ENCODE peak calls at places on chromosomes 3 and 15, in ten cellular contexts. W is GM12878; F is BJ; U is activated B cell treated with CpG ODN at 0.5 μM for 24 hours; S is amygdala; R is stimulated activated CD8-positive, alpha-beta memory T cell treated with anti-CD3 and anti-CD28 coated beads, Interleukin-12 subunit alpha, Interleukin-12 subunit beta, amount 100 ng/mL, for 1 hour; T is H7; E is astrocyte; V is NCI-H2081; I is NAMALWA. G is an unnamed sample.

GRCh38 chr3:177833392-177833791 is 636.1 kb upstream of the TBL1XR1 start:
- DNase-seq in W (no peak), F (no peak), U (no peak), S (no peak), R (no peak), T (no peak), E (no peak), V (peak; percentile 90), I (peak; percentile 11), G (no peak)

GRCh38 chr3:181326637-181327223 is 337.2 kb upstream of the DNAJC19 start:
- DNase-seq in W (no peak), F (no peak), U (no peak), S (no peak), R (no peak), T (peak; percentile 19), E (peak; percentile 9), V (peak; percentile 78), I (peak; percentile 59), G (peak; percentile 7)

GRCh38 chr15:52013151-52013791 is 5.7 kb upstream of the MAPK6 start:
- DNase-seq in W (no peak), F (no peak), U (no peak), S (no peak), R (no peak), T (no peak), E (peak; percentile 70), V (no peak), I (no peak), G (no peak)

GRCh38 chr15:69626095-69627066 is 173.8 kb downstream of the RPLP1 start:
- DNase-seq in W (no peak), F (no peak), U (no peak), S (no peak), R (no peak), T (no peak), E (no peak), V (no peak), I (no peak), G (no peak)

GRCh38 chr15:101635944-101636727 is 16.0 kb downstream of the TM2D3 start:
- DNase-seq in W (no peak), F (no peak), U (no peak), S (no peak), R (no peak), T (no peak), E (no peak), V (no peak), I (no peak), G (no peak)

GRCh38 chr3:177470200-177470941 is 273.1 kb upstream of the TBL1XR1 start:
- DNase-seq in W (no peak), F (no peak), U (no peak), S (no peak), R (no peak), T (no peak), E (no peak), V (no peak), I (no peak), G (no peak)

GRCh38 chr3:41600616-41601015 is 361.3 kb downstream of the ULK4 start:
- DNase-seq in W (no peak), F (no peak), U (no peak), S (no peak), R (no peak), T (no peak), E (peak; percentile 1), V (no peak), I (no peak), G (no peak)

GRCh38 chr3:27220166-27220565 is 149.0 kb downstream of the NEK10 start:
- DNase-seq in W (no peak), F (no peak), U (no peak), S (no peak), R (no peak), T (no peak), E (peak; percentile 10), V (no peak), I (no peak), G (no peak)

GRCh38 chr3:66037330-66037985 is 1.3 kb downstream of the MAGI1 start:
- DNase-seq in W (no peak), F (no peak), U (no peak), S (no peak), R (no peak), T (peak; percentile 77), E (peak; percentile 58), V (peak; percentile 25), I (no peak), G (peak; percentile 44)

GRCh38 chr3:36149447-36149865 is 230.8 kb upstream of the STAC start:
- DNase-seq in W (no peak), F (no peak), U (no peak), S (no peak), R (no peak), T (no peak), E (no peak), V (no peak), I (no peak), G (no peak)

GRCh38 chr3:127464642-127465041 is 125.9 kb downstream of the TPRA1 start:
- DNase-seq in W (no peak), F (no peak), U (no peak), S (no peak), R (no peak), T (no peak), E (no peak), V (no peak), I (no peak), G (no peak)

GRCh38 chr15:26157081-26157480 is 294.0 kb upstream of the ATP10A start:
- DNase-seq in W (no peak), F (no peak), U (no peak), S (no peak), R (no peak), T (no peak), E (no peak), V (peak; percentile 89), I (no peak), G (no peak)

GRCh38 chr15:75753145-75753544 is 40.5 kb upstream of the CSPG4 start:
- DNase-seq in W (no peak), F (no peak), U (no peak), S (no peak), R (no peak), T (no peak), E (no peak), V (no peak), I (no peak), G (no peak)

GRCh38 chr3:129560931-129561594 is 18.1 kb downstream of the H1-8 start:
- DNase-seq in W (no peak), F (peak; percentile 68), U (no peak), S (peak; percentile 14), R (no peak), T (no peak), E (peak; percentile 58), V (peak; percentile 38), I (no peak), G (peak; percentile 92)

GRCh38 chr3:57164606-57165573 is at the start of gene IL17RD:
- DNase-seq in W (no peak), F (no peak), U (peak; percentile 60), S (peak; percentile 37), R (peak; percentile 8), T (peak; percentile 97), E (no peak), V (peak; percentile 50), I (peak; percentile 44), G (peak; percentile 84)

GRCh38 chr3:136584728-136585127 is 167.4 kb downstream of the STAG1 start:
- DNase-seq in W (no peak), F (no peak), U (no peak), S (no peak), R (no peak), T (no peak), E (no peak), V (no peak), I (no peak), G (no peak)

GRCh38 chr3:155712008-155712407 is 32.9 kb downstream of the PLCH1 start:
- DNase-seq in W (peak; percentile 21), F (no peak), U (no peak), S (no peak), R (no peak), T (no peak), E (no peak), V (no peak), I (peak; percentile 11), G (no peak)

GRCh38 chr3:27073903-27074302 is 295.3 kb downstream of the NEK10 start:
- DNase-seq in W (no peak), F (no peak), U (no peak), S (no peak), R (no peak), T (no peak), E (no peak), V (no peak), I (no peak), G (no peak)

GRCh38 chr3:151268267-151269235 is 9.8 kb downstream of the P2RY14 start:
- DNase-seq in W (no peak), F (no peak), U (no peak), S (no peak), R (no peak), T (no peak), E (no peak), V (no peak), I (no peak), G (no peak)

GRCh38 chr15:96321422-96322391 is 8.8 kb upstream of the NR2F2 start:
- DNase-seq in W (no peak), F (no peak), U (no peak), S (no peak), R (no peak), T (peak; percentile 81), E (peak; percentile 44), V (no peak), I (no peak), G (no peak)

GRCh38 chr15:58146734-58147133 is 8.6 kb downstream of the AQP9 start:
- DNase-seq in W (no peak), F (no peak), U (no peak), S (no peak), R (no peak), T (no peak), E (no peak), V (no peak), I (no peak), G (peak; percentile 5)

GRCh38 chr3:104906001-104906639 is 460.6 kb upstream of the ALCAM start:
- DNase-seq in W (no peak), F (no peak), U (no peak), S (no peak), R (no peak), T (no peak), E (no peak), V (no peak), I (no peak), G (no peak)

GRCh38 chr3:14548321-14548729 is 8.2 kb upstream of the GRIP2 start:
- DNase-seq in W (no peak), F (no peak), U (no peak), S (no peak), R (no peak), T (peak; percentile 92), E (peak; percentile 29), V (peak; percentile 56), I (peak; percentile 77), G (peak; percentile 45)

GRCh38 chr3:96813134-96813819 is 1.1 kb upstream of the EPHA6 start:
- DNase-seq in W (peak; percentile 13), F (no peak), U (no peak), S (peak; percentile 32), R (no peak), T (peak; percentile 81), E (peak; percentile 31), V (peak; percentile 86), I (no peak), G (peak; percentile 30)

G was measured in H54.